ENCODE peak calls at places on chromosomes 2 and 18, in ten cellular contexts. W, V, Q, E, S, K, G, M, Z and B are unnamed samples. For H3K36me3, the result is how much of the 10 kb centered on the place peaks cover.

GRCh38 chr18:26121476-26121875 is 12.2 kb upstream of the PSMA8 start:
- DNase-seq in Z (no peak), E (no peak), Q (no peak), M (no peak), W (no peak), S (no peak), G (no peak), K (no peak), V (no peak), B (no peak)

GRCh38 chr18:8882632-8883408 is 177.5 kb downstream of the MTCL1 start:
- DNase-seq in M (no peak), G (no peak), V (no peak), E (peak), K (peak), W (no peak), Q (peak), Z (no peak), S (no peak), B (no peak)

GRCh38 chr2:30362468-30363081 is 84.5 kb upstream of the LCLAT1 start:
- DNase-seq in Q (no peak), Z (no peak), E (no peak), M (peak), S (peak), V (no peak), G (no peak), K (peak), W (no peak), B (peak)

GRCh38 chr2:176092270-176093144 is at the start of gene HOXD13:
- DNase-seq in V (no peak), Q (peak), W (no peak), G (peak), S (no peak), K (no peak), Z (no peak), E (peak), M (peak), B (peak)

GRCh38 chr2:37797081-37797480 is 125.6 kb upstream of the CDC42EP3 start:
- DNase-seq in W (no peak), Z (no peak), V (no peak), K (no peak), S (peak), M (no peak), G (no peak), E (no peak), Q (no peak), B (peak)

GRCh38 chr18:70450658-70451253 is 161.9 kb downstream of the SOCS6 start:
- DNase-seq in E (no peak), K (no peak), S (no peak), W (no peak), V (no peak), Q (no peak), G (no peak), Z (no peak), M (peak), B (no peak)

GRCh38 chr18:5197461-5197860 is 404 bp upstream of the AKAIN1 start:
- DNase-seq in S (no peak), Z (no peak), G (no peak), K (no peak), M (no peak), Q (no peak), E (peak), V (no peak), W (no peak), B (no peak)

GRCh38 chr2:200585730-200586643 is at the start of gene AOX1:
- DNase-seq in V (peak), K (no peak), Q (peak), G (peak), S (peak), M (peak), Z (peak), W (peak), E (peak), B (peak)

GRCh38 chr2:176612736-176613135 is 343.5 kb downstream of the MTX2 start:
- DNase-seq in S (peak), V (no peak), G (no peak), M (no peak), Z (no peak), E (no peak), W (no peak), K (no peak), Q (no peak), B (peak)

GRCh38 chr2:205746408-205746785 is 64.1 kb downstream of the NRP2 start:
- DNase-seq in W (no peak), M (no peak), E (no peak), K (no peak), S (no peak), G (peak), Q (no peak), Z (no peak), V (no peak), B (peak)
- H3K4me3 ChIP-seq in W (no peak), M (no peak), E (no peak), K (no peak), S (no peak), G (no peak), Q (no peak), Z (no peak), V (no peak), B (no peak)

DNA sequence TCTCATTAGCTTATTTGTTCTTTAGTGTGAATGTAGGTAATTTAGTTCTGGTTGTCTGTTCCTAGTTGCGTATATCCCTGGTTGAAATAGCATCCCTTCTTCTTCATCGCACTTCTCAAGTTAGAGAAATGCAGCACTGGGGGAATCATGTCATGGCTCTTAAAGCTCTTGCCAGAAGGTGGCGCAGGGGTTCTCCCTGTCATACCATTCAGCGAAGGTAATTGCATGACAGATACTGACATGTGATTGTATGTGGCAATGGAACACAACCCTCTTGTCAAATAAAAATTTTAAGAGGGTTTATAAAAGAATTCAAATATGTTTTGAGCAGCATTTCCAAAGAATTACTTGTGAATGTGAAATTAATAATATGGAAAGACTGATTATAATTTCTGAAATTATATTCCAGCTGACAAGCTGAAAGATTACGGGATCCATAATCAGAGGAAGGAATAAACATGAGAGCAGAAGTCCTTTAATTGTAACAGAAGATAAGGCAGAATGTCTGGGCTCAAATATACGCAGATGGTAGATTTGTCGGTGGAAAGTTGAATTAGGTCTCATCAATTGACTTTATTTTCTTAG is 411.7 kb downstream of the DSEL start:
- DNase-seq in W (peak), G (peak), V (peak), Q (peak), E (peak), K (peak), Z (no peak), M (peak), S (peak), B (peak)
- H3K36me3 ChIP-seq in W (under half), G (under half), V (under half), Q (under half), E (under half), K (under half), Z (under half), M (under half), S (under half), B (under half)

GRCh38 chr2:3729786-3730185 is 26.4 kb downstream of the DCDC2C start:
- DNase-seq in E (no peak), M (no peak), S (no peak), K (no peak), V (no peak), Z (no peak), G (no peak), Q (no peak), W (no peak), B (no peak)

GRCh38 chr2:3727397-3728045 is 24.1 kb downstream of the DCDC2C start:
- DNase-seq in Q (peak), E (peak), K (peak), Z (no peak), W (no peak), G (no peak), M (no peak), V (no peak), S (no peak), B (no peak)

GRCh38 chr2:3726511-3726910 is 23.1 kb downstream of the DCDC2C start:
- DNase-seq in S (no peak), E (peak), Q (no peak), G (no peak), W (no peak), M (no peak), V (no peak), Z (no peak), K (no peak), B (no peak)

GRCh38 chr2:3729055-3729448 is 25.7 kb downstream of the DCDC2C start:
- DNase-seq in W (no peak), M (no peak), Q (no peak), S (no peak), V (no peak), K (no peak), G (no peak), Z (no peak), E (no peak), B (no peak)

GRCh38 chr2:3728104-3729054 is 25.0 kb downstream of the DCDC2C start:
- DNase-seq in S (peak), E (peak), K (peak), V (no peak), Z (no peak), G (no peak), M (peak), Q (peak), W (no peak), B (peak)
- H3K4me3 ChIP-seq in S (peak), E (peak), K (no peak), V (no peak), Z (no peak), G (no peak), M (no peak), Q (peak), W (no peak), B (no peak)

GRCh38 chr2:199381531-199381930 is 76.2 kb downstream of the SATB2 start:
- DNase-seq in M (no peak), W (no peak), G (no peak), S (no peak), E (no peak), V (no peak), Q (no peak), K (no peak), Z (no peak), B (no peak)
- H3K36me3 ChIP-seq in M (under half), W (under half), G (under half), S (under half), E (under half), V (under half), Q (under half), K (under half), Z (under half), B (under half)

GRCh38 chr2:20652141-20652540 is 1.2 kb upstream of the HS1BP3 start:
- DNase-seq in V (no peak), S (no peak), Q (no peak), G (no peak), M (no peak), E (no peak), W (no peak), K (no peak), Z (peak), B (no peak)

GRCh38 chr2:20651731-20652099 is 817 bp upstream of the HS1BP3 start:
- DNase-seq in S (no peak), Z (no peak), M (no peak), V (no peak), K (no peak), W (no peak), E (no peak), Q (no peak), G (no peak), B (no peak)

GRCh38 chr2:20650412-20650879 is 452 bp downstream of the HS1BP3 start:
- DNase-seq in S (peak), E (peak), Z (no peak), W (no peak), G (no peak), M (no peak), V (no peak), Q (peak), K (no peak), B (no peak)

GRCh38 chr2:20649586-20650375 is 1.1 kb downstream of the HS1BP3 start:
- DNase-seq in V (no peak), W (no peak), K (no peak), Q (no peak), S (no peak), G (no peak), E (no peak), M (no peak), Z (peak), B (no peak)

DNA sequence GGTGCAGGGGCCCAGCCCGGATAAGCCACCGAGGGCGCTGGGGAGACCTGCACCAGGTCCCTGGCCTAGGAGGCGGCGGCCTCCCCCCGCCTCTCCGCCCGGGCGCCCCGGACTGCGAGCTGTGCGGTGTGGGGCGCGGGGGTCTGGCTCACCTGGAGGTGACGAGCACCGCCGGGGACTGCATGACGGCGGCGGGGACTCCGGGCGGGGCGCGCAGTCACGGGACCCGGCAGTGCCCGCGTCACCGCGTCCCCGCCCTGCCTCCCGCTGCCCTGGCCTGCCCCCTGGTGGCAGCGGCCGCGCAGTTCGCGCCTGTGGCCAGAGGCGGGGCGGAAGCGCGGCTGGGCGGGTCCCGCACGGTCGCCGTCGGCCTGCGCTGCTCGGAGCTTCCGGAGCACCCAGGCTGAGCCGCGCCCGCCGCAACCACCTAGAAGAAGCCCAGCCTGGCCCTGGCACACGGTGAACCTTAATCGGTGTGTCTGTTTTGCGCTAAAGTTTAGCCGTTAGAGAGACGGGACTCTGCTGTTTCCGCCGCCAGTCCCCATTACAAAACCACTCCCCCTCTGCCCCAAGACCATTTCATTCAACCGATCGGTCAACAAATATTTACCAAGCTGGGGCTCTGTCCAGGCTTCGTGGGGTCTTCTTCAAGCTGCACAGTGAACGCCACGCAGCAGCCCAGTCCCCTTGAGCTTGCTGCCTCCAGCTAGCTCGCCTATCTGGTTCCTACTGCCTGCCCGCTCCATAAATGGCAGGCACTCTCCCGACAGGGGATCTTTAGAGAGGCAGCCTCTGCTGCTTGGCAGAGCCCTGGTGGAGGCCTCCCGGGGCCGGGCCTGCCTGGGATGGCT is at the start of gene HS1BP3:
- DNase-seq in M (peak), Q (peak), Z (peak), S (peak), W (peak), V (peak), E (peak), K (peak), G (peak), B (peak)
- H3K4me3 ChIP-seq in M (peak), Q (peak), Z (peak), S (peak), W (peak), V (peak), E (peak), K (peak), G (peak), B (peak)

GRCh38 chr18:24432618-24433017 is 6.1 kb downstream of the IMPACT start:
- DNase-seq in G (no peak), K (no peak), E (no peak), M (no peak), Z (no peak), W (no peak), V (no peak), Q (no peak), S (no peak), B (no peak)
- H3K36me3 ChIP-seq in G (under half), K (under half), E (under half), M (under half), Z (under half), W (under half), V (under half), Q (under half), S (under half), B (under half)